ENCODE peak calls at places on chromosomes 3 and 15, in ten cellular contexts. One of them, this sample, is unnamed.

GRCh38 chr3:168002786-168003368 is 92.8 kb downstream of the GOLIM4 start:
- DNase-seq in stomach: peak; percentile 64
- DNase-seq in PC-3: peak; percentile 80
- DNase-seq in psoas muscle: no peak
- DNase-seq in tibial nerve: no peak
- DNase-seq in A673: peak; percentile 3
- DNase-seq in right atrium auricular region: no peak
- DNase-seq in adipocyte: no peak
- DNase-seq in K562: peak; percentile 23
- DNase-seq in upper lobe of right lung: no peak
- DNase-seq in this sample: no peak

GRCh38 chr3:162498626-162499025 is 1002.0 kb downstream of the OTOL1 start:
- DNase-seq in stomach: no peak
- DNase-seq in PC-3: no peak
- DNase-seq in psoas muscle: no peak
- DNase-seq in tibial nerve: no peak
- DNase-seq in A673: no peak
- DNase-seq in right atrium auricular region: no peak
- DNase-seq in adipocyte: no peak
- DNase-seq in K562: no peak
- DNase-seq in upper lobe of right lung: no peak
- DNase-seq in this sample: no peak

GRCh38 chr3:54427951-54428871 is 305.9 kb downstream of the CACNA2D3 start:
- DNase-seq in stomach: peak; percentile 45
- DNase-seq in PC-3: peak; percentile 70
- DNase-seq in psoas muscle: peak; percentile 63
- DNase-seq in tibial nerve: peak; percentile 78
- DNase-seq in A673: peak; percentile 45
- DNase-seq in right atrium auricular region: no peak
- DNase-seq in adipocyte: peak; percentile 92
- DNase-seq in K562: peak; percentile 27
- DNase-seq in upper lobe of right lung: no peak
- DNase-seq in this sample: peak; percentile 59

GRCh38 chr3:13580256-13581023 is 31.5 kb downstream of the FBLN2 start:
- DNase-seq in stomach: no peak
- DNase-seq in PC-3: no peak
- DNase-seq in psoas muscle: no peak
- DNase-seq in tibial nerve: no peak
- DNase-seq in A673: no peak
- DNase-seq in right atrium auricular region: no peak
- DNase-seq in adipocyte: no peak
- DNase-seq in K562: no peak
- DNase-seq in upper lobe of right lung: peak; percentile 52
- DNase-seq in this sample: no peak

GRCh38 chr3:23959147-23959900 is 14.2 kb downstream of the NR1D2 start:
- DNase-seq in stomach: no peak
- DNase-seq in PC-3: peak; percentile 96
- DNase-seq in psoas muscle: no peak
- DNase-seq in tibial nerve: no peak
- DNase-seq in A673: no peak
- DNase-seq in right atrium auricular region: no peak
- DNase-seq in adipocyte: peak; percentile 76
- DNase-seq in K562: no peak
- DNase-seq in upper lobe of right lung: no peak
- DNase-seq in this sample: no peak

GRCh38 chr3:195123196-195123805 is 147.7 kb downstream of the XXYLT1 start:
- DNase-seq in stomach: no peak
- DNase-seq in PC-3: no peak
- DNase-seq in psoas muscle: no peak
- DNase-seq in tibial nerve: no peak
- DNase-seq in A673: peak; percentile 40
- DNase-seq in right atrium auricular region: no peak
- DNase-seq in adipocyte: no peak
- DNase-seq in K562: peak; percentile 46
- DNase-seq in upper lobe of right lung: no peak
- DNase-seq in this sample: peak; percentile 19

GRCh38 chr15:49558924-49559323 is 61.7 kb downstream of the FAM227B start:
- DNase-seq in stomach: no peak
- DNase-seq in PC-3: no peak
- DNase-seq in psoas muscle: no peak
- DNase-seq in tibial nerve: no peak
- DNase-seq in A673: no peak
- DNase-seq in right atrium auricular region: no peak
- DNase-seq in adipocyte: peak; percentile 76
- DNase-seq in K562: no peak
- DNase-seq in upper lobe of right lung: no peak
- DNase-seq in this sample: no peak

GRCh38 chr15:45855907-45856579 is 221.2 kb downstream of the SQOR start:
- DNase-seq in stomach: no peak
- DNase-seq in PC-3: peak; percentile 85
- DNase-seq in psoas muscle: no peak
- DNase-seq in tibial nerve: no peak
- DNase-seq in A673: no peak
- DNase-seq in right atrium auricular region: no peak
- DNase-seq in adipocyte: no peak
- DNase-seq in K562: no peak
- DNase-seq in upper lobe of right lung: no peak
- DNase-seq in this sample: no peak

GRCh38 chr15:62125763-62126162 is 39.3 kb downstream of the C2CD4B start:
- DNase-seq in stomach: no peak
- DNase-seq in PC-3: peak; percentile 51
- DNase-seq in psoas muscle: no peak
- DNase-seq in tibial nerve: no peak
- DNase-seq in A673: peak; percentile 76
- DNase-seq in right atrium auricular region: no peak
- DNase-seq in adipocyte: peak; percentile 42
- DNase-seq in K562: peak; percentile 19
- DNase-seq in upper lobe of right lung: no peak
- DNase-seq in this sample: peak; percentile 66

GRCh38 chr3:190081387-190081786 is 39.3 kb downstream of the P3H2 start:
- DNase-seq in stomach: no peak
- DNase-seq in PC-3: no peak
- DNase-seq in psoas muscle: no peak
- DNase-seq in tibial nerve: no peak
- DNase-seq in A673: no peak
- DNase-seq in right atrium auricular region: no peak
- DNase-seq in adipocyte: no peak
- DNase-seq in K562: no peak
- DNase-seq in upper lobe of right lung: no peak
- DNase-seq in this sample: no peak
- H3K4me3 ChIP-seq in stomach: no peak overlapping the region
- H3K4me3 ChIP-seq in PC-3: no peak overlapping the region
- H3K4me3 ChIP-seq in psoas muscle: no peak overlapping the region
- H3K4me3 ChIP-seq in tibial nerve: no peak overlapping the region
- H3K4me3 ChIP-seq in A673: no peak overlapping the region
- H3K4me3 ChIP-seq in right atrium auricular region: no peak overlapping the region
- H3K4me3 ChIP-seq in adipocyte: no peak overlapping the region
- H3K4me3 ChIP-seq in K562: no peak overlapping the region
- H3K4me3 ChIP-seq in upper lobe of right lung: no peak overlapping the region
- H3K4me3 ChIP-seq in this sample: no peak overlapping the region

GRCh38 chr3:66326340-66326739 is 105.5 kb downstream of the SLC25A26 start:
- DNase-seq in stomach: no peak
- DNase-seq in PC-3: no peak
- DNase-seq in psoas muscle: peak; percentile 69
- DNase-seq in tibial nerve: no peak
- DNase-seq in A673: no peak
- DNase-seq in right atrium auricular region: no peak
- DNase-seq in adipocyte: no peak
- DNase-seq in K562: no peak
- DNase-seq in upper lobe of right lung: no peak
- DNase-seq in this sample: no peak
- H3K4me1 ChIP-seq in stomach: no peaks in the 10 kb centered on the region
- H3K4me1 ChIP-seq in PC-3: no peaks in the 10 kb centered on the region
- H3K4me1 ChIP-seq in psoas muscle: peaks cover 14% of the 10 kb centered on the region
- H3K4me1 ChIP-seq in tibial nerve: no peaks in the 10 kb centered on the region
- H3K4me1 ChIP-seq in A673: no peaks in the 10 kb centered on the region
- H3K4me1 ChIP-seq in right atrium auricular region: peaks cover 11% of the 10 kb centered on the region
- H3K4me1 ChIP-seq in adipocyte: no peaks in the 10 kb centered on the region
- H3K4me1 ChIP-seq in K562: no peaks in the 10 kb centered on the region
- H3K4me1 ChIP-seq in upper lobe of right lung: no peaks in the 10 kb centered on the region
- H3K4me1 ChIP-seq in this sample: peaks cover 4% of the 10 kb centered on the region

GRCh38 chr3:8574040-8574669 is 70.4 kb downstream of the SSUH2 start:
- DNase-seq in stomach: no peak
- DNase-seq in PC-3: no peak
- DNase-seq in psoas muscle: no peak
- DNase-seq in tibial nerve: no peak
- DNase-seq in A673: no peak
- DNase-seq in right atrium auricular region: peak; percentile 51
- DNase-seq in adipocyte: no peak
- DNase-seq in K562: no peak
- DNase-seq in upper lobe of right lung: no peak
- DNase-seq in this sample: no peak

GRCh38 chr3:8575364-8576104 is 69.1 kb downstream of the SSUH2 start:
- DNase-seq in stomach: no peak
- DNase-seq in PC-3: peak; percentile 23
- DNase-seq in psoas muscle: no peak
- DNase-seq in tibial nerve: no peak
- DNase-seq in A673: no peak
- DNase-seq in right atrium auricular region: no peak
- DNase-seq in adipocyte: peak; percentile 47
- DNase-seq in K562: no peak
- DNase-seq in upper lobe of right lung: no peak
- DNase-seq in this sample: no peak

GRCh38 chr3:8576436-8576835 is 68.2 kb downstream of the SSUH2 start:
- DNase-seq in stomach: no peak
- DNase-seq in PC-3: no peak
- DNase-seq in psoas muscle: no peak
- DNase-seq in tibial nerve: no peak
- DNase-seq in A673: no peak
- DNase-seq in right atrium auricular region: no peak
- DNase-seq in adipocyte: no peak
- DNase-seq in K562: no peak
- DNase-seq in upper lobe of right lung: no peak
- DNase-seq in this sample: no peak

GRCh38 chr3:8573342-8573926 is 71.2 kb downstream of the SSUH2 start:
- DNase-seq in stomach: no peak
- DNase-seq in PC-3: no peak
- DNase-seq in psoas muscle: no peak
- DNase-seq in tibial nerve: no peak
- DNase-seq in A673: no peak
- DNase-seq in right atrium auricular region: peak; percentile 58
- DNase-seq in adipocyte: no peak
- DNase-seq in K562: no peak
- DNase-seq in upper lobe of right lung: no peak
- DNase-seq in this sample: no peak

DNA sequence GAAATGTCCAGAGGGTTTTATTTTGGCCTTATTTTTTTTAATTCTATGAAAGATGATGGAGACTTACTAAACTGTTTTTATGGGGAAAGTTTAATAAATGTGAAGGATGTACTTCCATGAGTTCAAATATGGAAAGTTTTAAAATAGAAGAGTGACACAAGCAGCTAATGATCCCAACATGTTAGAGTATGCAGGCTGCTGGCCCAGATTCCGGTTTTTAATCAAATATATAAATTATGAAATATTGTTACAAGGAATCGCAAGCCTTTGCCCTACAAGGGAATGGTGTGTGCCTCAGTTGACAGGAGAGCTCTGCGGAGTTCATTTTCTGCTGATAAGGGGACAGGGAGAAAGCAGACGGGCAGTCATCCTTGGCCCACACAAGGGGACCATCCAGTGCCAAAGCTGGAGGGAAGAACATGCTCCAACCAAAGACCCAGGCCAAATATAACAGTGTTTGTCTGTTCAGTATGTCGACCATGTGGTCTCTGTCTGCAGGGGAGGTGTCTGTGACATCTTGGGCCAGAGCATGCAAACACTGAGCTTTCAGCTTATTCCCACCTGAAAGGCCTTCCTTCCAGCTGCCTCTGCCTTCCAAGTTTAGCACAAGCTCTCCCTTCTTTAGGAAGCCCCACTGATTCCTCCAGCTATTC is 69.8 kb downstream of the SSUH2 start:
- DNase-seq in stomach: no peak
- DNase-seq in PC-3: no peak
- DNase-seq in psoas muscle: no peak
- DNase-seq in tibial nerve: no peak
- DNase-seq in A673: no peak
- DNase-seq in right atrium auricular region: no peak
- DNase-seq in adipocyte: no peak
- DNase-seq in K562: no peak
- DNase-seq in upper lobe of right lung: no peak
- DNase-seq in this sample: no peak
- H3K9me3 ChIP-seq in stomach: no peaks in the 10 kb centered on the region
- H3K9me3 ChIP-seq in PC-3: no peaks in the 10 kb centered on the region
- H3K9me3 ChIP-seq in psoas muscle: no peaks in the 10 kb centered on the region
- H3K9me3 ChIP-seq in tibial nerve: no peaks in the 10 kb centered on the region
- H3K9me3 ChIP-seq in A673: no peaks in the 10 kb centered on the region
- H3K9me3 ChIP-seq in right atrium auricular region: no peaks in the 10 kb centered on the region
- H3K9me3 ChIP-seq in adipocyte: no peaks in the 10 kb centered on the region
- H3K9me3 ChIP-seq in K562: no peaks in the 10 kb centered on the region
- H3K9me3 ChIP-seq in upper lobe of right lung: no peaks in the 10 kb centered on the region
- H3K9me3 ChIP-seq in this sample: no peaks in the 10 kb centered on the region

GRCh38 chr3:127726894-127727293 is 54.1 kb downstream of the ABTB1 start:
- DNase-seq in stomach: no peak
- DNase-seq in PC-3: no peak
- DNase-seq in psoas muscle: no peak
- DNase-seq in tibial nerve: no peak
- DNase-seq in A673: no peak
- DNase-seq in right atrium auricular region: no peak
- DNase-seq in adipocyte: no peak
- DNase-seq in K562: no peak
- DNase-seq in upper lobe of right lung: no peak
- DNase-seq in this sample: no peak

GRCh38 chr3:127730171-127730570 is 57.4 kb downstream of the ABTB1 start:
- DNase-seq in stomach: no peak
- DNase-seq in PC-3: no peak
- DNase-seq in psoas muscle: no peak
- DNase-seq in tibial nerve: no peak
- DNase-seq in A673: no peak
- DNase-seq in right atrium auricular region: no peak
- DNase-seq in adipocyte: no peak
- DNase-seq in K562: no peak
- DNase-seq in upper lobe of right lung: no peak
- DNase-seq in this sample: no peak

GRCh38 chr3:127730666-127731294 is 58.0 kb downstream of the ABTB1 start:
- DNase-seq in stomach: no peak
- DNase-seq in PC-3: no peak
- DNase-seq in psoas muscle: no peak
- DNase-seq in tibial nerve: no peak
- DNase-seq in A673: no peak
- DNase-seq in right atrium auricular region: no peak
- DNase-seq in adipocyte: no peak
- DNase-seq in K562: no peak
- DNase-seq in upper lobe of right lung: no peak
- DNase-seq in this sample: no peak

GRCh38 chr3:127729556-127730056 is 56.9 kb downstream of the ABTB1 start:
- DNase-seq in stomach: no peak
- DNase-seq in PC-3: no peak
- DNase-seq in psoas muscle: no peak
- DNase-seq in tibial nerve: no peak
- DNase-seq in A673: no peak
- DNase-seq in right atrium auricular region: no peak
- DNase-seq in adipocyte: no peak
- DNase-seq in K562: peak; percentile 18
- DNase-seq in upper lobe of right lung: no peak
- DNase-seq in this sample: no peak

DNA sequence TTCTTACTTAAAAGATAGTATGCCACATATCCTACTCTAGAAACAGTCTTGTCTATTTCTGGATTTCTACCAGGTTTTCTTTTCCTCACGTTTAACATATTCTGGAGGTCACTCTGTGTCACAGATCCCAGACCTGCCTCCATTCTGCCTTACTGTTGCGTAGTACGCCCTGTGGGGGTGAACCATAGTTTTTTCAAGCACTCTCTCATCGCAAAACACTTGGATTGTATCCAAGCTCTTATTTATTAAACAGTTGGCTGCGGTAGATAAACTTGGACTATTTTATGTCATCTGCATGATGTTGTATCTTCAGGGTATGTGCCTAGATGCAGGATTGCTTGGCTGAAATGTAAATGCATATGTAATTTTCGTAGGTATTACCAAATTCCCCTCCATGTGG is 55.7 kb downstream of the ABTB1 start:
- DNase-seq in stomach: no peak
- DNase-seq in PC-3: no peak
- DNase-seq in psoas muscle: no peak
- DNase-seq in tibial nerve: no peak
- DNase-seq in A673: no peak
- DNase-seq in right atrium auricular region: no peak
- DNase-seq in adipocyte: no peak
- DNase-seq in K562: peak; percentile 42
- DNase-seq in upper lobe of right lung: no peak
- DNase-seq in this sample: no peak
- H3K4me3 ChIP-seq in stomach: no peak overlapping the region
- H3K4me3 ChIP-seq in PC-3: no peak overlapping the region
- H3K4me3 ChIP-seq in psoas muscle: no peak overlapping the region
- H3K4me3 ChIP-seq in tibial nerve: no peak overlapping the region
- H3K4me3 ChIP-seq in A673: no peak overlapping the region
- H3K4me3 ChIP-seq in right atrium auricular region: no peak overlapping the region
- H3K4me3 ChIP-seq in adipocyte: no peak overlapping the region
- H3K4me3 ChIP-seq in K562: no peak overlapping the region
- H3K4me3 ChIP-seq in upper lobe of right lung: no peak overlapping the region
- H3K4me3 ChIP-seq in this sample: no peak overlapping the region